ENCODE peak calls at places on chromosomes 12 and 14, in four cellular contexts. I is K562, J is SK-N-SH, W is GM12878. Y is an unnamed sample.

GRCh38 chr12:96120359-96121100 is 73.6 kb upstream of the ELK3 start:
- DNase-seq in I (peak), J (peak), W (peak), Y (peak)

GRCh38 chr12:42630323-42630722 is 40.8 kb upstream of the PRICKLE1 start:
- DNase-seq in I (no peak), J (no peak), W (no peak), Y (no peak)

GRCh38 chr14:35342160-35343010 is 50.2 kb downstream of the PSMA6 start:
- DNase-seq in I (no peak), J (no peak), W (no peak), Y (no peak)

GRCh38 chr12:15439459-15439858 is 117.2 kb downstream of the PTPRO start:
- DNase-seq in I (no peak), J (no peak), W (no peak), Y (no peak)

GRCh38 chr14:72839753-72840390 is 54.0 kb downstream of the DPF3 start:
- DNase-seq in I (no peak), J (no peak), W (no peak), Y (no peak)

GRCh38 chr12:80702889-80703605 is 4.4 kb upstream of the MYF6 start:
- DNase-seq in I (no peak), J (no peak), W (peak), Y (no peak)

GRCh38 chr12:13084898-13085640 is 18.4 kb downstream of the GSG1 start:
- DNase-seq in I (no peak), J (no peak), W (no peak), Y (no peak)

GRCh38 chr14:37599527-37600368 is 4.3 kb downstream of the TTC6 start:
- DNase-seq in I (no peak), J (no peak), W (no peak), Y (peak)

GRCh38 chr14:104117341-104118005 is 20.9 kb upstream of the KIF26A start:
- DNase-seq in I (no peak), J (peak), W (no peak), Y (peak)

GRCh38 chr14:54816450-54816849 is 86.2 kb downstream of the GCH1 start:
- DNase-seq in I (no peak), J (peak), W (no peak), Y (no peak)

GRCh38 chr12:108806350-108806749 is 51.0 kb downstream of the SSH1 start:
- DNase-seq in I (no peak), J (no peak), W (no peak), Y (no peak)

GRCh38 chr12:113162102-113163029 is 12.8 kb downstream of the CFAP73 start:
- DNase-seq in I (no peak), J (peak), W (no peak), Y (peak)

GRCh38 chr14:61388173-61388975 is 67.0 kb downstream of the PRKCH start:
- DNase-seq in I (no peak), J (no peak), W (peak), Y (no peak)

GRCh38 chr12:45543887-45544286 is 185.6 kb upstream of the ARID2 start:
- DNase-seq in I (peak), J (peak), W (peak), Y (peak)

GRCh38 chr14:55746533-55746932 is 166.5 kb downstream of the KTN1 start:
- DNase-seq in I (no peak), J (no peak), W (no peak), Y (no peak)

GRCh38 chr14:91931478-91932088 is 15.9 kb downstream of the FBLN5 start:
- DNase-seq in I (no peak), J (no peak), W (no peak), Y (no peak)

GRCh38 chr14:96797943-96798349 is 764 bp downstream of the VRK1 start:
- DNase-seq in I (peak), J (peak), W (no peak), Y (no peak)

DNA sequence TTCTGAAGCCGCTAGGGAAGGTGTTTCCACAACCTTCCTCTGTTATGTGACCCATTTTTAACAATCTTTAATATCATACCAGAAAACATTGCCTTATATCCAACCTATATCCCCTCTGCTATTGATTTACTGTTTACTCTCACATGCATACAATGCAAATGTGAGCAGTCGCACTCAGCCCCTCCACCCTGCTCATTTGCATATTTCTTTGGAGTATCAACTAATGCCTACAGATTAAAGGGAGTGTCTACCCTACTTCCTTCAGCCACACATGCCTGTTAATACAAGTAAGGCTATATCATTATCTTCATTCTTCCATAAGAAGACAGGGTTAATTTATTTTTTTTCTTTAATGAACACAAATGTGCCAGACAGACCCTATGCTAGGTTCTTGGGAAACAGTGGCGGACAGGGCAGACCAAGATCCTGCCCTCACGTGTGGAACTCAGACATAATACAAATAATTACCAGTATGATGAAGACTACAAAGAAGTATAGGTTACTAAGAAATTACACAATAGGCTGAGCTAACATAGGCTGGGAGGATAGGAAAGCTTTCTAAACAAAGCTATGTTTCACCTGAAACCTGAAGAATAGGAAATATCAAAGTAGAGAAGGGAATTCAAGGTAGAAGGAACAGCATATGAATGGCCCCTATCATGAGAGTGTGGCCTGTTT is 107.3 kb upstream of the MDM1 start:
- DNase-seq in I (no peak), J (no peak), W (no peak), Y (no peak)
- TF ChIP-seq USF1 in I (no peak), J (no peak), W (no peak), Y (no peak)

GRCh38 chr12:116880817-116881324 is 370 bp downstream of the HRK start:
- DNase-seq in I (peak), J (peak), W (no peak), Y (peak)
- TF ChIP-seq USF1 in I (no peak), J (no peak), W (no peak), Y (no peak)

DNA sequence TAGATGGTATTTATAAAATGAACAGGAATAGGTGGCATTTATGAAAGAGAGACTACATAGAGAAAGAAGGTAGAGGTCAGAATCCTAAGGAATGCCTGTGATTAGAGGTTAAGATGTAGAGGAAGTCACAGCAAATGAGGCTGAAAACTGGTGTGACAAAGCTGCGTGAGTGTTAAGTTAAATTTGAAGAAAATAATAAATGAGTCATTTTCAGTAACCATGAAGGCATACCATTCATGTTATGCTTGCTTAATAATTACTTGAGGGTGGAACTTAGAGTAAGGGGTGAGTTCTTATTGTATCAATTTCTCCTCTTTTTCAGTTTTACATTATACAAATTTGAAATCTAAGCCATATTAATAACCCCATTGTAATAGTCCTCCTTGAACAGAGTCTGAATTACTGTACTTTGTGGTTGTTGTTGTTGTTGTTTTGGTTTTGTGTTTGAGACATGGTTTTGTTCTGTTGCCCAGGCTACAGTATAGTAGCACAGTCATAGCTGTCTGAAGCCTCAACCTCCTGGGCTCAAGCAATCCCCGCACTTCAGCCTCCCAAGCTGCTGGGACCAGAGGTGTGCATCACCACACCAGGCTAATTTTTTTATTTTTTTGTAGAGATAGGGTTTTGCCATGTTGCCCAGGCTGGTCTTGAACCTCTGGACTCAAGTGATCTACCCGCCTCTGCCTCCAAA is 761.5 kb downstream of the GALC start:
- DNase-seq in I (no peak), J (no peak), W (no peak), Y (no peak)
- TF ChIP-seq USF1 in I (no peak), J (no peak), W (no peak), Y (no peak)

GRCh38 chr14:93184391-93185332 is at the start of the genes LYSET and MOAP1:
- DNase-seq in I (peak), J (peak), W (no peak), Y (peak)
- TF ChIP-seq USF1 in I (no peak), J (peak), W (no peak), Y (peak)

DNA sequence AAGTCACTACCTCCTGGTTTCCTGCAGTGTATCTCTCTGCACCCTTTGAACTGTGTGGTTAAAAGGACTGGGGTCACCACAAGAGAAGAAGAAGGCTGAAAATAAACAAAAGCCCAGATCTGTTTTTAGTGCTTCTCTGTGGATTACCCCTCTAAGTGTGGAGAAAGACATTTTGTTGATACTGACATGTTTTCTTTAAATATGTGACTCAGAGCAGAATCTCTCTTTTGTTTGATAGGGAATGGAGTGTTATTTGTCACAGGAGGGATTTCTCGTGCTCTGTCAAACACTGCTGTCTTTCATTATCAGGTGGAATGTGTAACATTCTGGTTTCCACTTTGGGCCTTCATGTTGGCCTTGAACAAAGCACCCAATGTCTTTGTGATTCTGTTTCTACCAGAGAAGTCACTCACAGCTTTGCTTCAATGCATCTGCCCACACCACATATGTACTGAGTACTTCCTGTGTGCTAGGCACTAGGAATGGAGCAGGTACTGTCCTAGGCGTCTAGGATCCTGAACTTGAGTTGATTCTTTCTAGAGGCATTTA is 82.1 kb downstream of the PLXNC1 start:
- DNase-seq in I (no peak), J (no peak), W (peak), Y (no peak)
- TF ChIP-seq USF1 in I (no peak), J (no peak), W (no peak), Y (no peak)

DNA sequence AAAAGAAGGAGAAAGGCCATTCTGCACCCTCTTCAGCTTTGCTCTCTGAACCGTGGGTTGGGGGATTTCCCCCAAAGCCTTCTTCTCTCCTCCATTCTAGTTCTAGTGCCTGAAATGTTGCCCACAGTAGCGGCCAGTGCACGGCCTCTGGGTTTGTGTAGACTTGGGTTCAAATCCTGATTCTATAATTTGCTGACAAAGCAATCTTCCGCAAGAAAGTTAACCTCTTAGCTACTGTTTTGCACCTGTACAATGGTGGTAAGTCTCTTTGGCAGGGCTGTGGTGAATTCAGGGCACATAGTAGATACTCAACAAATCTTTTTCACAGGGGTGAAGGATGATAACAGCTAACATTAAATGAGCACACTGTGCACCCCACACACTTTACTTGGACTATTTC is 5.8 kb upstream of the CACNA1C start:
- DNase-seq in I (no peak), J (no peak), W (no peak), Y (no peak)
- TF ChIP-seq USF1 in I (no peak), J (no peak), W (no peak), Y (no peak)